ENCODE peak calls at places on chromosomes 11 and 22, in seven cellular contexts. One of them, this sample, is unnamed.

GRCh38 chr11:14381968-14382367 is 23.0 kb upstream of the RRAS2 start:
- DNase-seq in Peyer's patch: no peak
- DNase-seq in CD8-positive, alpha-beta memory T cell: no peak
- DNase-seq in OCI-LY7: no peak
- DNase-seq in mammary epithelial cell: no peak
- DNase-seq in naive thymus-derived CD4-positive, alpha-beta T cell: no peak
- DNase-seq in trophoblast cell: peak; percentile 74
- DNase-seq in this sample: no peak

GRCh38 chr22:46336119-46337078 is 885 bp downstream of the TRMU start:
- DNase-seq in Peyer's patch: no peak
- DNase-seq in CD8-positive, alpha-beta memory T cell: no peak
- DNase-seq in OCI-LY7: peak; percentile 27
- DNase-seq in mammary epithelial cell: peak; percentile 29
- DNase-seq in naive thymus-derived CD4-positive, alpha-beta T cell: no peak
- DNase-seq in trophoblast cell: peak; percentile 37
- DNase-seq in this sample: peak; percentile 39

GRCh38 chr11:108929241-108929640 is 264.4 kb downstream of the DDX10 start:
- DNase-seq in Peyer's patch: no peak
- DNase-seq in CD8-positive, alpha-beta memory T cell: no peak
- DNase-seq in OCI-LY7: no peak
- DNase-seq in mammary epithelial cell: peak; percentile 93
- DNase-seq in naive thymus-derived CD4-positive, alpha-beta T cell: no peak
- DNase-seq in trophoblast cell: peak; percentile 92
- DNase-seq in this sample: no peak

GRCh38 chr22:29744902-29745301 is 21.9 kb downstream of the ZMAT5 start:
- DNase-seq in Peyer's patch: peak; percentile 37
- DNase-seq in CD8-positive, alpha-beta memory T cell: no peak
- DNase-seq in OCI-LY7: no peak
- DNase-seq in mammary epithelial cell: peak; percentile 93
- DNase-seq in naive thymus-derived CD4-positive, alpha-beta T cell: no peak
- DNase-seq in trophoblast cell: no peak
- DNase-seq in this sample: no peak

GRCh38 chr22:37819100-37819433 is 4.1 kb upstream of the GALR3 start:
- DNase-seq in Peyer's patch: no peak
- DNase-seq in CD8-positive, alpha-beta memory T cell: no peak
- DNase-seq in OCI-LY7: no peak
- DNase-seq in mammary epithelial cell: no peak
- DNase-seq in naive thymus-derived CD4-positive, alpha-beta T cell: no peak
- DNase-seq in trophoblast cell: no peak
- DNase-seq in this sample: no peak

GRCh38 chr11:117180020-117180419 is 1.5 kb downstream of the SIDT2 start:
- DNase-seq in Peyer's patch: no peak
- DNase-seq in CD8-positive, alpha-beta memory T cell: no peak
- DNase-seq in OCI-LY7: no peak
- DNase-seq in mammary epithelial cell: no peak
- DNase-seq in naive thymus-derived CD4-positive, alpha-beta T cell: no peak
- DNase-seq in trophoblast cell: no peak
- DNase-seq in this sample: no peak

GRCh38 chr22:28955817-28956216 is 72.4 kb downstream of the ZNRF3 start:
- DNase-seq in Peyer's patch: no peak
- DNase-seq in CD8-positive, alpha-beta memory T cell: peak; percentile 67
- DNase-seq in OCI-LY7: peak; percentile 65
- DNase-seq in mammary epithelial cell: no peak
- DNase-seq in naive thymus-derived CD4-positive, alpha-beta T cell: peak; percentile 79
- DNase-seq in trophoblast cell: no peak
- DNase-seq in this sample: no peak

GRCh38 chr11:73542175-73542574 is 55.7 kb downstream of the FAM168A start:
- DNase-seq in Peyer's patch: no peak
- DNase-seq in CD8-positive, alpha-beta memory T cell: no peak
- DNase-seq in OCI-LY7: no peak
- DNase-seq in mammary epithelial cell: no peak
- DNase-seq in naive thymus-derived CD4-positive, alpha-beta T cell: no peak
- DNase-seq in trophoblast cell: no peak
- DNase-seq in this sample: no peak

GRCh38 chr11:69744435-69744834 is 30.7 kb downstream of the FGF4 start:
- DNase-seq in Peyer's patch: no peak
- DNase-seq in CD8-positive, alpha-beta memory T cell: no peak
- DNase-seq in OCI-LY7: no peak
- DNase-seq in mammary epithelial cell: no peak
- DNase-seq in naive thymus-derived CD4-positive, alpha-beta T cell: no peak
- DNase-seq in trophoblast cell: peak; percentile 93
- DNase-seq in this sample: no peak

GRCh38 chr11:73995247-73995646 is 12.6 kb upstream of the UCP2 start:
- DNase-seq in Peyer's patch: no peak
- DNase-seq in CD8-positive, alpha-beta memory T cell: no peak
- DNase-seq in OCI-LY7: peak; percentile 81
- DNase-seq in mammary epithelial cell: no peak
- DNase-seq in naive thymus-derived CD4-positive, alpha-beta T cell: peak; percentile 89
- DNase-seq in trophoblast cell: no peak
- DNase-seq in this sample: no peak

GRCh38 chr11:70407814-70408213 is 9.5 kb downstream of the CTTN start:
- DNase-seq in Peyer's patch: no peak
- DNase-seq in CD8-positive, alpha-beta memory T cell: no peak
- DNase-seq in OCI-LY7: no peak
- DNase-seq in mammary epithelial cell: no peak
- DNase-seq in naive thymus-derived CD4-positive, alpha-beta T cell: no peak
- DNase-seq in trophoblast cell: no peak
- DNase-seq in this sample: no peak

GRCh38 chr11:34394771-34395300 is 37.0 kb upstream of the ABTB2 start:
- DNase-seq in Peyer's patch: no peak
- DNase-seq in CD8-positive, alpha-beta memory T cell: no peak
- DNase-seq in OCI-LY7: no peak
- DNase-seq in mammary epithelial cell: no peak
- DNase-seq in naive thymus-derived CD4-positive, alpha-beta T cell: no peak
- DNase-seq in trophoblast cell: no peak
- DNase-seq in this sample: no peak

GRCh38 chr11:104999716-105000115 is 23.3 kb downstream of the CASP5 start:
- DNase-seq in Peyer's patch: no peak
- DNase-seq in CD8-positive, alpha-beta memory T cell: no peak
- DNase-seq in OCI-LY7: no peak
- DNase-seq in mammary epithelial cell: no peak
- DNase-seq in naive thymus-derived CD4-positive, alpha-beta T cell: no peak
- DNase-seq in trophoblast cell: no peak
- DNase-seq in this sample: no peak

GRCh38 chr11:104918113-104918824 is 20.0 kb upstream of the CASP12 start:
- DNase-seq in Peyer's patch: no peak
- DNase-seq in CD8-positive, alpha-beta memory T cell: no peak
- DNase-seq in OCI-LY7: no peak
- DNase-seq in mammary epithelial cell: peak; percentile 11
- DNase-seq in naive thymus-derived CD4-positive, alpha-beta T cell: peak; percentile 14
- DNase-seq in trophoblast cell: peak; percentile 7
- DNase-seq in this sample: no peak

DNA sequence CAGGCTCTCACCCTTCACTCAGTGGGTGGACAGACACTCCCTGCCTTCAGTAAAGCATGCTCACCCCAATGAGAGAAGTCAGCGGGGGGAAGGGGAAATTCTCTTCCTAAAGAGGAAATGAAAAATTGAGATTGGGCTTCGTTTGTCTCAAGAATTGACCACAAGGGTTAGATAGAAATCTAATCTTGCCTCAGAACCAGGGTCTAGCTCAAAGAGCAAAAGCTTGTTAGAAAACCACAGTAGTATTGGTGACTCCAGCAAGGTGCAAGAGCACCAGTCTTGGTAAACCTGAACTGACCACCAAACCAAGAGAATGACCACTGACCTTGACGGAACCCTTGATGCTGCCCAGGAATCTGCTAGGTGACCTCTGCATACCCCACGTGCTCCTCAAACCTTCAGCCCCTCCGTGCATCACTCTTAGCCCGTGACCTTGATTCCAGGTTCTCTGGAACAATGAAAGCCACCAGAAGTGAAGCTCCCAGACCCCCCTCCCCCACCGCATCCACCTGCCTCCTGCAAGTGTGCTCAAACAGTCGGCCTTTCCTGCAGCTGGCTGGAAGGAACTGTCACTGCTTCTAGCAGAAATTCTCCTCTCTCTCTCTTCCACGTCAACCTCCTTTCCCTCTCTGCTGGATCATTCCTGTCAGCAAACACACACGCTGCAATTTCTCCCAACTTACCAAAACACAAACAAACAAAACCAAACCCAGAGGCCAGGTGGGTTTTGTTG is 3.1 kb upstream of the TMA7B start:
- DNase-seq in Peyer's patch: no peak
- DNase-seq in CD8-positive, alpha-beta memory T cell: no peak
- DNase-seq in OCI-LY7: peak; percentile 42
- DNase-seq in mammary epithelial cell: no peak
- DNase-seq in naive thymus-derived CD4-positive, alpha-beta T cell: no peak
- DNase-seq in trophoblast cell: no peak
- DNase-seq in this sample: no peak
- H3K4me1 ChIP-seq in Peyer's patch: no peaks in the 10 kb centered on the region
- H3K4me1 ChIP-seq in CD8-positive, alpha-beta memory T cell: peaks cover 91% of the 10 kb centered on the region
- H3K4me1 ChIP-seq in OCI-LY7: peaks cover 15% of the 10 kb centered on the region
- H3K4me1 ChIP-seq in mammary epithelial cell: peaks cover 38% of the 10 kb centered on the region
- H3K4me1 ChIP-seq in naive thymus-derived CD4-positive, alpha-beta T cell: peaks cover 83% of the 10 kb centered on the region
- H3K4me1 ChIP-seq in trophoblast cell: peaks cover 9% of the 10 kb centered on the region
- H3K4me1 ChIP-seq in this sample: no peaks in the 10 kb centered on the region

DNA sequence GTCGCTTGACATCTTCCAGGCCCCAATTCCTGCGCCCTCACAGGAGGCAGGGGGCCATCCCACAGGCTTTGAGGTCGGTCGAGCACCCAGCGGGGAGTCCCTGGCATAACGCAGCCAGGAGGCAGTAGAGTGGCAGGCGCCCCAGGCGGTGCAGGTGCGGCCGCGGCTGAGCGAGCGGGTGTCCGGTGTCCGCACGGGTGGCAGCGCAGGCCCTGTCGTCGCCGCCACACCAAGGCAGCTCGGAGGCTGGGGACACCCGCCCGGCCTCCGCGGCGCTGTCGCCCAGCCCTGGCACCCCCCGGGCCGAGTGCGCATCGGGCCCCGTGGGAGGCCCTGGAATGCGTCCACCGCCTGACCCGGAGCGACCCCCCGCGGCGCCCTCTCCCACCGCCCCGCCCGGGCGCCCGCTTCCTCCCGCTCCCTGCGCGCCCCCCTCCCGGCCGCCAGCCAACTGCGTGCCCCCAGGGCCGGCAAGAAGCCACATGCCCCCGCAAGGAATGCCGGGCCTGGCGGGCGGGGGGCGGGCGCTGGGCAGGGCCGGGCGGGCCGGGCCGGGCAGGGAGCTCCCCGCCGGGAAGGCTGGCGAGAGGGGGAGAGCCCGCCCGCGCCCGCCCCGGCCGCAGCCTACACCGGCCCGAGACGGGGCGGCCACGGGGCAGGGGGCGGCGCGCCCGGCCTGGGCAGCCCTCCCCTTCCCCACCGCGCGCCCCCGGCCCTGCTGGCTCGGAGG is 33.9 kb downstream of the PRDM11 start:
- DNase-seq in Peyer's patch: peak; percentile 81
- DNase-seq in CD8-positive, alpha-beta memory T cell: no peak
- DNase-seq in OCI-LY7: no peak
- DNase-seq in mammary epithelial cell: peak; percentile 25
- DNase-seq in naive thymus-derived CD4-positive, alpha-beta T cell: no peak
- DNase-seq in trophoblast cell: peak; percentile 21
- DNase-seq in this sample: peak; percentile 9
- H3K4me3 ChIP-seq in Peyer's patch: peak overlapping the region; percentile 66
- H3K4me3 ChIP-seq in CD8-positive, alpha-beta memory T cell: no peak overlapping the region
- H3K4me3 ChIP-seq in OCI-LY7: no peak overlapping the region
- H3K4me3 ChIP-seq in mammary epithelial cell: peak overlapping the region; percentile 46
- H3K4me3 ChIP-seq in naive thymus-derived CD4-positive, alpha-beta T cell: peak overlapping the region; percentile 27
- H3K4me3 ChIP-seq in trophoblast cell: peak overlapping the region; percentile 70
- H3K4me3 ChIP-seq in this sample: peak overlapping the region; percentile 28

GRCh38 chr11:48207881-48208280 is 8.7 kb upstream of the OR4B1 start:
- DNase-seq in Peyer's patch: no peak
- DNase-seq in CD8-positive, alpha-beta memory T cell: no peak
- DNase-seq in OCI-LY7: no peak
- DNase-seq in mammary epithelial cell: no peak
- DNase-seq in naive thymus-derived CD4-positive, alpha-beta T cell: no peak
- DNase-seq in trophoblast cell: no peak
- DNase-seq in this sample: no peak
- H3K9me3 ChIP-seq in Peyer's patch: no peaks in the 10 kb centered on the region
- H3K9me3 ChIP-seq in CD8-positive, alpha-beta memory T cell: no peaks in the 10 kb centered on the region
- H3K9me3 ChIP-seq in OCI-LY7: no peaks in the 10 kb centered on the region
- H3K9me3 ChIP-seq in mammary epithelial cell: peaks cover 7% of the 10 kb centered on the region
- H3K9me3 ChIP-seq in naive thymus-derived CD4-positive, alpha-beta T cell: no peaks in the 10 kb centered on the region
- H3K9me3 ChIP-seq in trophoblast cell: peaks cover 6% of the 10 kb centered on the region
- H3K9me3 ChIP-seq in this sample: no peaks in the 10 kb centered on the region

GRCh38 chr22:21570398-21570797 is 2.9 kb downstream of the UBE2L3 start:
- DNase-seq in Peyer's patch: no peak
- DNase-seq in CD8-positive, alpha-beta memory T cell: no peak
- DNase-seq in OCI-LY7: no peak
- DNase-seq in mammary epithelial cell: no peak
- DNase-seq in naive thymus-derived CD4-positive, alpha-beta T cell: no peak
- DNase-seq in trophoblast cell: no peak
- DNase-seq in this sample: no peak
- H3K4me1 ChIP-seq in Peyer's patch: no peaks in the 10 kb centered on the region
- H3K4me1 ChIP-seq in CD8-positive, alpha-beta memory T cell: peaks cover 63% of the 10 kb centered on the region
- H3K4me1 ChIP-seq in OCI-LY7: peaks cover 26% of the 10 kb centered on the region
- H3K4me1 ChIP-seq in mammary epithelial cell: peaks cover 25% of the 10 kb centered on the region
- H3K4me1 ChIP-seq in naive thymus-derived CD4-positive, alpha-beta T cell: peaks cover 56% of the 10 kb centered on the region
- H3K4me1 ChIP-seq in trophoblast cell: peaks cover 7% of the 10 kb centered on the region
- H3K4me1 ChIP-seq in this sample: peaks cover 17% of the 10 kb centered on the region

GRCh38 chr22:23071163-23072034 is 1.1 kb downstream of the GNAZ start:
- DNase-seq in Peyer's patch: peak; percentile 43
- DNase-seq in CD8-positive, alpha-beta memory T cell: no peak
- DNase-seq in OCI-LY7: no peak
- DNase-seq in mammary epithelial cell: no peak
- DNase-seq in naive thymus-derived CD4-positive, alpha-beta T cell: no peak
- DNase-seq in trophoblast cell: no peak
- DNase-seq in this sample: no peak
- H3K4me3 ChIP-seq in Peyer's patch: peak overlapping the region; percentile 71
- H3K4me3 ChIP-seq in CD8-positive, alpha-beta memory T cell: peak overlapping the region; percentile 27
- H3K4me3 ChIP-seq in OCI-LY7: peak overlapping the region; percentile 96
- H3K4me3 ChIP-seq in mammary epithelial cell: no peak overlapping the region
- H3K4me3 ChIP-seq in naive thymus-derived CD4-positive, alpha-beta T cell: peak overlapping the region; percentile 51
- H3K4me3 ChIP-seq in trophoblast cell: no peak overlapping the region
- H3K4me3 ChIP-seq in this sample: peak overlapping the region; percentile 75

GRCh38 chr22:48973694-48974041 is 854.0 kb downstream of the BRD1 start:
- DNase-seq in Peyer's patch: no peak
- DNase-seq in CD8-positive, alpha-beta memory T cell: no peak
- DNase-seq in OCI-LY7: no peak
- DNase-seq in mammary epithelial cell: no peak
- DNase-seq in naive thymus-derived CD4-positive, alpha-beta T cell: no peak
- DNase-seq in trophoblast cell: no peak
- DNase-seq in this sample: no peak

GRCh38 chr22:48976556-48977535 is 850.8 kb downstream of the BRD1 start:
- DNase-seq in Peyer's patch: no peak
- DNase-seq in CD8-positive, alpha-beta memory T cell: no peak
- DNase-seq in OCI-LY7: no peak
- DNase-seq in mammary epithelial cell: no peak
- DNase-seq in naive thymus-derived CD4-positive, alpha-beta T cell: no peak
- DNase-seq in trophoblast cell: no peak
- DNase-seq in this sample: no peak

GRCh38 chr22:48974443-48975251 is 853.0 kb downstream of the BRD1 start:
- DNase-seq in Peyer's patch: no peak
- DNase-seq in CD8-positive, alpha-beta memory T cell: no peak
- DNase-seq in OCI-LY7: no peak
- DNase-seq in mammary epithelial cell: no peak
- DNase-seq in naive thymus-derived CD4-positive, alpha-beta T cell: no peak
- DNase-seq in trophoblast cell: no peak
- DNase-seq in this sample: no peak

GRCh38 chr22:48975252-48975780 is 852.4 kb downstream of the BRD1 start:
- DNase-seq in Peyer's patch: no peak
- DNase-seq in CD8-positive, alpha-beta memory T cell: no peak
- DNase-seq in OCI-LY7: no peak
- DNase-seq in mammary epithelial cell: no peak
- DNase-seq in naive thymus-derived CD4-positive, alpha-beta T cell: no peak
- DNase-seq in trophoblast cell: no peak
- DNase-seq in this sample: no peak

GRCh38 chr22:48975886-48976285 is 851.8 kb downstream of the BRD1 start:
- DNase-seq in Peyer's patch: no peak
- DNase-seq in CD8-positive, alpha-beta memory T cell: no peak
- DNase-seq in OCI-LY7: no peak
- DNase-seq in mammary epithelial cell: no peak
- DNase-seq in naive thymus-derived CD4-positive, alpha-beta T cell: no peak
- DNase-seq in trophoblast cell: no peak
- DNase-seq in this sample: no peak
- H3K9me3 ChIP-seq in Peyer's patch: no peaks in the 10 kb centered on the region
- H3K9me3 ChIP-seq in CD8-positive, alpha-beta memory T cell: no peaks in the 10 kb centered on the region
- H3K9me3 ChIP-seq in OCI-LY7: no peaks in the 10 kb centered on the region
- H3K9me3 ChIP-seq in mammary epithelial cell: peaks cover 34% of the 10 kb centered on the region
- H3K9me3 ChIP-seq in naive thymus-derived CD4-positive, alpha-beta T cell: no peaks in the 10 kb centered on the region
- H3K9me3 ChIP-seq in trophoblast cell: peaks cover 3% of the 10 kb centered on the region
- H3K9me3 ChIP-seq in this sample: no peaks in the 10 kb centered on the region

This sample was measured in HAP-1.